ENCODE peak calls at places on chromosome 1, in five cellular contexts. One of them, this sample, is unnamed.

GRCh38 chr1:94757931-94758330 is 62.2 kb upstream of the SLC44A3 start:
- DNase-seq in psoas muscle: peak
- DNase-seq in GM04504: no peak
- DNase-seq in CD8-positive, alpha-beta memory T cell: no peak
- DNase-seq in suprapubic skin: no peak
- DNase-seq in this sample: no peak

GRCh38 chr1:90879281-90879680 is 142.6 kb downstream of the ZNF644 start:
- DNase-seq in GM04504: no peak
- DNase-seq in psoas muscle: no peak
- DNase-seq in CD8-positive, alpha-beta memory T cell: no peak
- DNase-seq in suprapubic skin: no peak
- DNase-seq in this sample: no peak

GRCh38 chr1:197674286-197674685 is 101.0 kb downstream of the DENND1B start:
- DNase-seq in psoas muscle: no peak
- DNase-seq in CD8-positive, alpha-beta memory T cell: no peak
- DNase-seq in suprapubic skin: no peak
- DNase-seq in GM04504: no peak
- DNase-seq in this sample: no peak

GRCh38 chr1:27555700-27556424 is 48.1 kb downstream of the AHDC1 start:
- DNase-seq in GM04504: no peak
- DNase-seq in psoas muscle: peak
- DNase-seq in CD8-positive, alpha-beta memory T cell: peak
- DNase-seq in suprapubic skin: no peak
- DNase-seq in this sample: peak

GRCh38 chr1:185720633-185721272 is 13.4 kb upstream of the HMCN1 start:
- DNase-seq in psoas muscle: no peak
- DNase-seq in GM04504: no peak
- DNase-seq in suprapubic skin: no peak
- DNase-seq in CD8-positive, alpha-beta memory T cell: no peak
- DNase-seq in this sample: peak

GRCh38 chr1:86758570-86758969 is 54.2 kb downstream of the SH3GLB1 start:
- DNase-seq in GM04504: no peak
- DNase-seq in psoas muscle: no peak
- DNase-seq in suprapubic skin: no peak
- DNase-seq in CD8-positive, alpha-beta memory T cell: no peak
- DNase-seq in this sample: no peak

GRCh38 chr1:4971666-4972065 is 317.3 kb downstream of the AJAP1 start:
- DNase-seq in psoas muscle: no peak
- DNase-seq in suprapubic skin: no peak
- DNase-seq in GM04504: no peak
- DNase-seq in CD8-positive, alpha-beta memory T cell: no peak
- DNase-seq in this sample: no peak

GRCh38 chr1:233233508-233234040 is 62.0 kb downstream of the PCNX2 start:
- DNase-seq in suprapubic skin: no peak
- DNase-seq in CD8-positive, alpha-beta memory T cell: no peak
- DNase-seq in psoas muscle: no peak
- DNase-seq in GM04504: no peak
- DNase-seq in this sample: no peak

GRCh38 chr1:104671684-104672353 is 922.1 kb downstream of the AMY1C start:
- DNase-seq in CD8-positive, alpha-beta memory T cell: no peak
- DNase-seq in suprapubic skin: no peak
- DNase-seq in psoas muscle: no peak
- DNase-seq in GM04504: no peak
- DNase-seq in this sample: no peak

GRCh38 chr1:178282949-178283367 is 189.1 kb downstream of the RASAL2 start:
- DNase-seq in psoas muscle: no peak
- DNase-seq in suprapubic skin: no peak
- DNase-seq in GM04504: peak
- DNase-seq in CD8-positive, alpha-beta memory T cell: no peak
- DNase-seq in this sample: peak

GRCh38 chr1:245079021-245079609 is 75.7 kb upstream of the KIF26B start:
- DNase-seq in GM04504: peak
- DNase-seq in suprapubic skin: no peak
- DNase-seq in CD8-positive, alpha-beta memory T cell: no peak
- DNase-seq in psoas muscle: no peak
- DNase-seq in this sample: peak

GRCh38 chr1:121595089-121595488 is 410.3 kb downstream of the SRGAP2C start:
- DNase-seq in psoas muscle: no peak
- DNase-seq in CD8-positive, alpha-beta memory T cell: no peak
- DNase-seq in GM04504: no peak
- DNase-seq in suprapubic skin: no peak
- DNase-seq in this sample: no peak

GRCh38 chr1:33255347-33256311 is 663 bp upstream of the ZNF362 start:
- DNase-seq in psoas muscle: peak
- DNase-seq in GM04504: no peak
- DNase-seq in CD8-positive, alpha-beta memory T cell: peak
- DNase-seq in suprapubic skin: peak
- DNase-seq in this sample: peak

GRCh38 chr1:182038220-182038619 is 23.3 kb downstream of the ZNF648 start:
- DNase-seq in suprapubic skin: no peak
- DNase-seq in CD8-positive, alpha-beta memory T cell: no peak
- DNase-seq in GM04504: no peak
- DNase-seq in psoas muscle: no peak
- DNase-seq in this sample: no peak

GRCh38 chr1:47996406-47997226 is 569 bp downstream of the TRABD2B start:
- DNase-seq in psoas muscle: peak
- DNase-seq in suprapubic skin: peak
- DNase-seq in GM04504: no peak
- DNase-seq in CD8-positive, alpha-beta memory T cell: no peak
- DNase-seq in this sample: peak

GRCh38 chr1:220164116-220164515 is 70.2 kb downstream of the IARS2 start:
- DNase-seq in psoas muscle: no peak
- DNase-seq in suprapubic skin: no peak
- DNase-seq in CD8-positive, alpha-beta memory T cell: no peak
- DNase-seq in GM04504: no peak
- DNase-seq in this sample: no peak

GRCh38 chr1:180239145-180240096 is 9.4 kb downstream of the LHX4 start:
- DNase-seq in CD8-positive, alpha-beta memory T cell: no peak
- DNase-seq in suprapubic skin: peak
- DNase-seq in GM04504: no peak
- DNase-seq in psoas muscle: no peak
- DNase-seq in this sample: no peak

GRCh38 chr1:232403017-232403714 is 226.8 kb downstream of the SIPA1L2 start:
- DNase-seq in psoas muscle: no peak
- DNase-seq in suprapubic skin: no peak
- DNase-seq in CD8-positive, alpha-beta memory T cell: no peak
- DNase-seq in GM04504: no peak
- DNase-seq in this sample: no peak

GRCh38 chr1:97608272-97608671 is 312.6 kb downstream of the DPYD start:
- DNase-seq in psoas muscle: no peak
- DNase-seq in suprapubic skin: no peak
- DNase-seq in CD8-positive, alpha-beta memory T cell: no peak
- DNase-seq in GM04504: no peak
- DNase-seq in this sample: no peak

GRCh38 chr1:223074901-223075300 is 68.1 kb downstream of the TLR5 start:
- DNase-seq in suprapubic skin: no peak
- DNase-seq in psoas muscle: no peak
- DNase-seq in CD8-positive, alpha-beta memory T cell: no peak
- DNase-seq in GM04504: no peak
- DNase-seq in this sample: no peak

GRCh38 chr1:15764890-15765289 is 6.3 kb downstream of the FBLIM1 start:
- DNase-seq in CD8-positive, alpha-beta memory T cell: no peak
- DNase-seq in GM04504: no peak
- DNase-seq in psoas muscle: no peak
- DNase-seq in suprapubic skin: no peak
- DNase-seq in this sample: no peak

GRCh38 chr1:21397813-21398188 is 42.1 kb upstream of the NBPF3 start:
- DNase-seq in suprapubic skin: no peak
- DNase-seq in psoas muscle: no peak
- DNase-seq in GM04504: no peak
- DNase-seq in CD8-positive, alpha-beta memory T cell: peak
- DNase-seq in this sample: no peak

GRCh38 chr1:39531526-39531925 is 40.1 kb downstream of the BMP8A start:
- DNase-seq in CD8-positive, alpha-beta memory T cell: no peak
- DNase-seq in GM04504: no peak
- DNase-seq in suprapubic skin: no peak
- DNase-seq in psoas muscle: no peak
- DNase-seq in this sample: no peak

GRCh38 chr1:108327534-108328462 is 83.9 kb upstream of the NBPF4 start:
- DNase-seq in GM04504: no peak
- DNase-seq in psoas muscle: no peak
- DNase-seq in suprapubic skin: no peak
- DNase-seq in CD8-positive, alpha-beta memory T cell: no peak
- DNase-seq in this sample: no peak

GRCh38 chr1:149936076-149936991 is at the start of gene MTMR11:
- DNase-seq in psoas muscle: no peak
- DNase-seq in CD8-positive, alpha-beta memory T cell: no peak
- DNase-seq in GM04504: no peak
- DNase-seq in suprapubic skin: no peak
- DNase-seq in this sample: peak

GRCh38 chr1:179007233-179007632 is 18.5 kb upstream of the FAM20B start:
- DNase-seq in suprapubic skin: no peak
- DNase-seq in CD8-positive, alpha-beta memory T cell: no peak
- DNase-seq in psoas muscle: no peak
- DNase-seq in GM04504: no peak
- DNase-seq in this sample: no peak

GRCh38 chr1:3827813-3828307 is 29.2 kb downstream of the CEP104 start:
- DNase-seq in GM04504: no peak
- DNase-seq in psoas muscle: no peak
- DNase-seq in suprapubic skin: peak
- DNase-seq in CD8-positive, alpha-beta memory T cell: no peak
- DNase-seq in this sample: no peak

GRCh38 chr1:28914228-28915035 is at the start of gene EPB41:
- DNase-seq in suprapubic skin: peak
- DNase-seq in psoas muscle: peak
- DNase-seq in GM04504: peak
- DNase-seq in CD8-positive, alpha-beta memory T cell: peak
- DNase-seq in this sample: peak

GRCh38 chr1:50424940-50425375 is 1.7 kb upstream of the DMRTA2 start:
- DNase-seq in GM04504: no peak
- DNase-seq in CD8-positive, alpha-beta memory T cell: no peak
- DNase-seq in suprapubic skin: no peak
- DNase-seq in psoas muscle: no peak
- DNase-seq in this sample: no peak

GRCh38 chr1:178161516-178161915 is 67.6 kb downstream of the RASAL2 start:
- DNase-seq in psoas muscle: no peak
- DNase-seq in CD8-positive, alpha-beta memory T cell: no peak
- DNase-seq in suprapubic skin: no peak
- DNase-seq in GM04504: peak
- DNase-seq in this sample: peak

GRCh38 chr1:90357980-90358379 is 359.1 kb downstream of the BARHL2 start:
- DNase-seq in CD8-positive, alpha-beta memory T cell: no peak
- DNase-seq in GM04504: no peak
- DNase-seq in suprapubic skin: no peak
- DNase-seq in psoas muscle: no peak
- DNase-seq in this sample: no peak

GRCh38 chr1:157047064-157047410 is 1.5 kb upstream of the ARHGEF11 start:
- DNase-seq in CD8-positive, alpha-beta memory T cell: no peak
- DNase-seq in psoas muscle: no peak
- DNase-seq in suprapubic skin: no peak
- DNase-seq in GM04504: no peak
- DNase-seq in this sample: no peak

GRCh38 chr1:8089535-8090228 is 63.6 kb upstream of the ERRFI1 start:
- DNase-seq in suprapubic skin: no peak
- DNase-seq in GM04504: no peak
- DNase-seq in psoas muscle: no peak
- DNase-seq in CD8-positive, alpha-beta memory T cell: no peak
- DNase-seq in this sample: peak

This sample was measured in GM03348.